ENCODE peak calls at places on chromosomes 3 and 15, in six cellular contexts. J is progenitor cell of endocrine pancreas; I is GM12865; Y is retinal pigment epithelial cell; K is CD4-positive, alpha-beta T cell; S is ascending aorta. F is an unnamed sample.

GRCh38 chr15:92810418-92811138 is 89.5 kb upstream of the CHD2 start:
- DNase-seq in S (peak), K (no peak), I (peak), J (no peak), Y (no peak), F (no peak)

GRCh38 chr3:851098-851790 is 241.6 kb upstream of the CNTN6 start:
- DNase-seq in K (no peak), I (peak), S (no peak), Y (no peak), J (no peak), F (peak)

GRCh38 chr3:118628704-118629341 is 405.8 kb downstream of the IGSF11 start:
- DNase-seq in Y (peak), J (peak), S (no peak), K (no peak), I (peak), F (peak)

GRCh38 chr3:115322901-115323300 is 175.8 kb upstream of the ZBTB20 start:
- DNase-seq in Y (peak), I (no peak), S (no peak), J (no peak), K (no peak), F (no peak)

GRCh38 chr3:179194931-179195330 is 46.8 kb downstream of the PIK3CA start:
- DNase-seq in Y (no peak), J (no peak), I (no peak), S (no peak), K (no peak), F (no peak)

GRCh38 chr3:100781311-100781710 is 72.0 kb downstream of the TFG start:
- DNase-seq in K (no peak), I (no peak), J (no peak), S (no peak), Y (no peak), F (no peak)

GRCh38 chr3:49004352-49005297 is 2.6 kb upstream of the WDR6 start:
- DNase-seq in J (no peak), S (no peak), K (no peak), Y (no peak), I (no peak), F (no peak)

GRCh38 chr3:65597225-65597951 is 441.3 kb downstream of the MAGI1 start:
- DNase-seq in J (peak), Y (no peak), S (no peak), K (no peak), I (no peak), F (peak)

GRCh38 chr3:137121704-137122314 is 164.0 kb downstream of the IL20RB start:
- DNase-seq in Y (peak), K (no peak), I (peak), S (no peak), J (no peak), F (peak)

GRCh38 chr15:98733098-98733497 is 84.8 kb downstream of the IGF1R start:
- DNase-seq in I (no peak), J (no peak), S (no peak), K (no peak), Y (no peak), F (no peak)

DNA sequence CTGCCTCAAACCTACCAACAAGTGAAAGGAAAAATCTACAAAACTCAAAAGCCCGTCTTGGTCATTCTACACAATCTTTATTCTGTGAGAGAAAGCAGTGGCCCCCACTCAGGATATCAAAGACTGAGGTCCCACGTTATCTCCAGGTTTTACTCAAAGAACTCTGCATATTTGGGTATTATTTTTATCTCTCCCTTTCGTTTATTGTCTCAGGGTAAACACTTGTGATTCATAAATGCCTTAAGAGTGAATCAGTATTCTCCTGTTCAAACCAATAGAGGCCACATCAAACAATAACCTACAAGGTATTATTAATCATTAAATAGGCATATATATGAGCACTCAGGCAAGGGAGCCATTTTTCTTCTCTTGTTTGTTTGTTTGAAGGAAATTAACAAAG is 14.1 kb upstream of the HES1 start:
- DNase-seq in I (no peak), Y (no peak), S (no peak), K (no peak), J (no peak), F (no peak)
- TF ChIP-seq CTCF in I (no peak), Y (no peak), S (no peak), K (no peak), J (no peak), F (no peak)

DNA sequence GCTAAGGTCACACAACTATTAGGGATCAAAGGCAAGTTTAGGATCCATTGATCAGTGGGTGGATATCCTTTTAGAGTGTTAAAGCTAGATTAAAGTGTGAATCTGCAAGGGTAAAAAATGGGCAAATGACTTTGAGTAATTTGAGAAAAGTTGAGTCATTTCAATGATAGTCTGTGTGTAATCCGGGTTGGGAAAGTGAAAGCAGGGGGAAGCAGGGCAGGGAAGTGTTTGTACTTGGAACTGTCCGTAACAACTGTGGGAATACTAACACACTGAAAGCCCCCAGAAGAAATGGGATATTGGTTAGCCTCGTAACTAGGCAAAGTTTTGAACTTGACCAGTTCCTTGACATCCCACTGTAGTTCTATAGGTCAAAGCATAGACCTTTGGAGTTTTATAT is 187.2 kb upstream of the SLITRK3 start:
- DNase-seq in I (no peak), S (no peak), J (no peak), K (no peak), Y (no peak), F (no peak)
- TF ChIP-seq CTCF in I (no peak), S (no peak), J (no peak), K (no peak), Y (no peak), F (no peak)

GRCh38 chr3:103991461-103992115 is 1375.1 kb upstream of the ALCAM start:
- DNase-seq in J (no peak), S (no peak), I (peak), Y (peak), K (no peak), F (no peak)

DNA sequence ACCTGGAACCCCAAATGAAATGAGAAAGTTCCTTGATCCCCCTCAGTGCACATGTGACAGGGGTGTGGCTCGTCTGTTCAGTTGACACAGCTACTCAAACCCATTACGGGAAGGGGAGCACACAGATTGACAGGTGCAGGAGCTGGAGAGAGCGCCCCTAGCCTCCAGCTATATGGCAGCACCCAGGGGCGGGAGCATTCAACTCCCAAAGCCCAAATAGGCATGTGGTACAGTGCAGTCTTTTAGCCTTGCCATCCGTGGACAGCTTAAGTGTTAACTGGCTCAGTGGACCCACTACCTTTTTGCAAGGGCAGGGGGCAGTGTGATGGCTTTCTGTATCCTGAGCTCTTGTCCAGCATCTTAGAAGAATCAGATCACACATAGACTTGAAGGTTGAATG is 1374.2 kb upstream of the ALCAM start:
- DNase-seq in K (no peak), Y (no peak), I (peak), S (no peak), J (no peak), F (no peak)
- TF ChIP-seq CTCF in K (no peak), Y (no peak), I (no peak), S (no peak), J (no peak), F (no peak)

GRCh38 chr3:105364113-105364512 is 2.6 kb upstream of the ALCAM start:
- DNase-seq in S (no peak), I (no peak), J (no peak), Y (no peak), K (no peak), F (no peak)
- TF ChIP-seq CTCF in S (no peak), I (no peak), J (no peak), Y (no peak), K (no peak), F (no peak)

GRCh38 chr3:53196575-53197407 is 35.8 kb downstream of the PRKCD start:
- DNase-seq in Y (no peak), S (no peak), I (peak), K (no peak), J (no peak), F (peak)
- TF ChIP-seq CTCF in Y (no peak), S (no peak), I (peak), K (no peak), J (no peak), F (peak)